ENCODE peak calls at places on chromosomes 1 and 21, in nine cellular contexts. I is fibroblast of lung, O is tibial artery, M is A549, B is HL-60, Z is esophagus squamous epithelium, E is upper lobe of right lung, W is cardiac muscle cell, U is thoracic aorta. L is an unnamed sample.

GRCh38 chr1:32363713-32364112 is 1.4 kb downstream of the TSSK3 start:
- DNase-seq in B (no peak), E (peak; percentile 75), Z (no peak), M (no peak), W (no peak), O (no peak), U (no peak), I (no peak), L (no peak)

GRCh38 chr1:227778401-227778947 is 37.0 kb upstream of the PRSS38 start:
- DNase-seq in M (no peak), U (no peak), I (peak; percentile 40), Z (no peak), E (peak; percentile 54), B (no peak), W (no peak), O (peak; percentile 19), L (no peak)

GRCh38 chr1:25718738-25719137 is 81.3 kb upstream of the SELENON start:
- DNase-seq in M (no peak), E (no peak), U (no peak), Z (no peak), W (no peak), O (no peak), B (no peak), I (no peak), L (no peak)

GRCh38 chr1:165303415-165303814 is 53.1 kb downstream of the LMX1A start:
- DNase-seq in O (no peak), U (no peak), M (no peak), Z (no peak), E (no peak), B (no peak), W (no peak), I (no peak), L (no peak)

GRCh38 chr1:203695116-203695515 is 68.5 kb downstream of the ATP2B4 start:
- DNase-seq in I (no peak), O (peak; percentile 76), M (no peak), B (no peak), E (no peak), Z (no peak), U (peak; percentile 60), W (no peak), L (no peak)

GRCh38 chr1:232267092-232267836 is 362.7 kb downstream of the SIPA1L2 start:
- DNase-seq in M (no peak), Z (no peak), E (no peak), I (no peak), W (no peak), U (no peak), O (no peak), B (no peak), L (no peak)

GRCh38 chr1:165954940-165955339 is 127.5 kb downstream of the UCK2 start:
- DNase-seq in B (no peak), U (no peak), I (peak; percentile 50), E (no peak), O (no peak), M (no peak), Z (no peak), W (no peak), L (peak; percentile 94)

GRCh38 chr1:210418863-210419641 is 90.3 kb downstream of the HHAT start:
- DNase-seq in B (no peak), Z (no peak), U (no peak), E (no peak), M (peak; percentile 44), O (no peak), I (no peak), W (no peak), L (no peak)

GRCh38 chr1:66436378-66437135 is 97.4 kb upstream of the SGIP1 start:
- DNase-seq in W (no peak), I (peak; percentile 45), E (no peak), Z (no peak), M (peak; percentile 41), O (no peak), B (peak; percentile 68), U (no peak), L (no peak)

GRCh38 chr1:204435246-204435885 is 23.7 kb upstream of the PPP1R15B start:
- DNase-seq in B (peak; percentile 73), I (peak; percentile 82), M (no peak), W (no peak), Z (no peak), O (peak; percentile 63), U (no peak), E (no peak), L (no peak)

GRCh38 chr21:39055167-39055767 is 128.0 kb downstream of the PSMG1 start:
- DNase-seq in B (peak; percentile 32), U (no peak), O (no peak), M (no peak), W (no peak), I (no peak), E (no peak), Z (no peak), L (no peak)

GRCh38 chr1:204920511-204920910 is 49.8 kb downstream of the NFASC start:
- DNase-seq in O (no peak), M (no peak), E (no peak), U (no peak), W (no peak), Z (no peak), B (no peak), I (no peak), L (no peak)

GRCh38 chr1:200894712-200895447 is at the start of gene INAVA:
- DNase-seq in W (no peak), M (peak; percentile 54), Z (no peak), O (no peak), E (peak; percentile 82), I (no peak), B (no peak), U (no peak), L (no peak)

GRCh38 chr1:162144853-162145252 is 75.4 kb downstream of the NOS1AP start:
- DNase-seq in O (no peak), Z (no peak), E (no peak), B (no peak), I (no peak), U (no peak), W (no peak), M (no peak), L (no peak)

GRCh38 chr21:42061866-42062542 is 9.1 kb upstream of the UMODL1 start:
- DNase-seq in Z (no peak), U (no peak), W (no peak), O (no peak), I (no peak), B (peak; percentile 26), M (no peak), E (no peak), L (no peak)

GRCh38 chr21:45830221-45830640 is 151.3 kb upstream of the COL6A1 start:
- DNase-seq in U (no peak), M (no peak), Z (no peak), O (no peak), B (no peak), E (no peak), W (no peak), I (peak; percentile 36), L (no peak)

GRCh38 chr21:43290529-43291346 is 121.9 kb downstream of the CRYAA start:
- DNase-seq in E (peak; percentile 60), W (no peak), Z (no peak), O (no peak), U (no peak), B (no peak), M (no peak), I (no peak), L (peak; percentile 82)

GRCh38 chr1:92653605-92654381 is 131.1 kb downstream of the EVI5 start:
- DNase-seq in M (no peak), U (no peak), Z (no peak), I (no peak), B (no peak), E (no peak), O (no peak), W (no peak), L (no peak)

GRCh38 chr21:45142469-45142868 is 68.1 kb downstream of the ADARB1 start:
- DNase-seq in E (peak; percentile 61), O (no peak), B (no peak), M (no peak), W (no peak), Z (no peak), I (peak; percentile 81), U (no peak), L (peak; percentile 91)

GRCh38 chr1:25816112-25816718 is 3.5 kb upstream of the MTFR1L start:
- DNase-seq in O (no peak), Z (no peak), M (no peak), W (no peak), I (no peak), B (no peak), E (peak; percentile 58), U (no peak), L (no peak)

GRCh38 chr1:45411510-45411899 is 71.3 kb upstream of the MUTYH start:
- DNase-seq in U (no peak), M (no peak), I (no peak), B (no peak), E (no peak), Z (no peak), O (no peak), W (no peak), L (no peak)
- H3K27ac ChIP-seq in U (no peak overlapping the region), M (no peak overlapping the region), I (no peak overlapping the region), B (no peak overlapping the region), E (no peak overlapping the region), Z (peak overlapping the region; percentile 81), O (no peak overlapping the region), W (no peak overlapping the region), L (no peak overlapping the region)

GRCh38 chr1:97849350-97850339 is 71.2 kb downstream of the DPYD start:
- DNase-seq in O (no peak), M (peak; percentile 36), U (no peak), B (peak; percentile 29), W (no peak), Z (no peak), E (no peak), I (peak; percentile 88), L (no peak)
- H3K4me3 ChIP-seq in O (no peak overlapping the region), M (peak overlapping the region; percentile 4), U (no peak overlapping the region), B (no peak overlapping the region), W (no peak overlapping the region), Z (no peak overlapping the region), E (no peak overlapping the region), I (peak overlapping the region; percentile 3), L (no peak overlapping the region)

DNA sequence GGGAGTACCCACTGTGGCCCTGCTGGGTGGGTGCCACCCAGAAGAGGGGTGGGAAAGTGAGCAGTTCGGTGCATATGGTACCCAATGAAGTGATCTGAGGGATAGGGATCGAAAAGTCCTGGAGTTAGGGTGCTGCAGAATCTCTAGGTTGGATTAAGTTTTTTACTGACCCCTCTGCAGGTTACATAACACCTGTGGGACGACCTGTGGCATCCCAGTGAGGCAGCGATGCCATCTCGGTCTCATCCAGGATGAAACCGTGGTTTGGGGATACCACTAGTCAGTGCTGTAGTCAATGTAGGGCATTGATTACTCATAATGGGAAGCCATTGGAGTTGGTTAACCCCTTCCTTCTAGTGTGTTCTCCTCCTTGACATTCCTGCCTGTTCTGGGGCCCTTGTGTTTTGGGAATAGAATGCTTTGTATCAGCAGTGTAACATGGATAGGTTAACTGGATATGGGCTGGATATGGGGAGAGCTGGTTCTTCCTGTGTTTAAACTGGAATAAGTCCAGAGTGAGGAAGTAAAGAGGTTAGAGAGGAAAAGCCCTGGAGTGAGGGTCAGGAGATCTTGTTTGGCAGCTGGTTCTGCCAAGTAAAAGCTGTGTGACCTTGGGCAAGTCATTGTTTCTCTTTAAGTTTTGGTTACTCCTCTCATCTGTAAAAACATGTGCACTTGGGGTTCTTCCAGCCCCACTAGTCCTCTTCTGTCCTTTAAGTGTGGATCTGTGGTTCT is 42.8 kb upstream of the ATF3 start:
- DNase-seq in M (no peak), U (no peak), I (no peak), E (no peak), W (no peak), O (no peak), B (no peak), Z (no peak), L (peak; percentile 36)
- H3K27ac ChIP-seq in M (peak overlapping the region; percentile 84), U (peak overlapping the region; percentile 70), I (peak overlapping the region; percentile 82), E (no peak overlapping the region), W (no peak overlapping the region), O (peak overlapping the region; percentile 76), B (no peak overlapping the region), Z (no peak overlapping the region), L (peak overlapping the region; percentile 97)

GRCh38 chr1:90220496-90220895 is 225.6 kb downstream of the ZNF326 start:
- DNase-seq in E (no peak), I (no peak), B (no peak), Z (no peak), U (no peak), W (no peak), M (no peak), O (no peak), L (no peak)
- H3K4me3 ChIP-seq in E (no peak overlapping the region), I (no peak overlapping the region), B (no peak overlapping the region), Z (no peak overlapping the region), U (no peak overlapping the region), W (no peak overlapping the region), M (no peak overlapping the region), O (no peak overlapping the region), L (no peak overlapping the region)